ENCODE peak calls at places on chromosomes 3 and 15, in nine cellular contexts. One of them, this sample, is unnamed.

GRCh38 chr3:99659965-99660364 is 21.6 kb downstream of the COL8A1 start:
- DNase-seq in neural progenitor cell: no peak
- DNase-seq in keratinocyte: no peak
- DNase-seq in OCI-LY7: no peak
- DNase-seq in A549: no peak
- DNase-seq in left ventricle myocardium inferior: no peak
- DNase-seq in ovary: no peak
- DNase-seq in endothelial cell of umbilical vein: peak; percentile 78
- DNase-seq in stomach: no peak
- DNase-seq in this sample: peak; percentile 69

GRCh38 chr3:177201707-177202397 is 4.6 kb upstream of the TBL1XR1 start:
- DNase-seq in neural progenitor cell: no peak
- DNase-seq in keratinocyte: peak; percentile 83
- DNase-seq in OCI-LY7: peak; percentile 56
- DNase-seq in A549: no peak
- DNase-seq in left ventricle myocardium inferior: no peak
- DNase-seq in ovary: no peak
- DNase-seq in endothelial cell of umbilical vein: no peak
- DNase-seq in stomach: no peak
- DNase-seq in this sample: no peak

GRCh38 chr3:198107840-198108734 is 148.1 kb downstream of the LMLN start:
- DNase-seq in neural progenitor cell: peak; percentile 18
- DNase-seq in keratinocyte: no peak
- DNase-seq in OCI-LY7: no peak
- DNase-seq in A549: no peak
- DNase-seq in left ventricle myocardium inferior: no peak
- DNase-seq in ovary: no peak
- DNase-seq in endothelial cell of umbilical vein: no peak
- DNase-seq in stomach: no peak
- DNase-seq in this sample: no peak

GRCh38 chr3:64974401-64974800 is 286.6 kb upstream of the ADAMTS9 start:
- DNase-seq in neural progenitor cell: no peak
- DNase-seq in keratinocyte: no peak
- DNase-seq in OCI-LY7: no peak
- DNase-seq in A549: no peak
- DNase-seq in left ventricle myocardium inferior: no peak
- DNase-seq in ovary: no peak
- DNase-seq in endothelial cell of umbilical vein: no peak
- DNase-seq in stomach: no peak
- DNase-seq in this sample: no peak

GRCh38 chr3:128382221-128382807 is 84.4 kb downstream of the DNAJB8 start:
- DNase-seq in neural progenitor cell: no peak
- DNase-seq in keratinocyte: no peak
- DNase-seq in OCI-LY7: no peak
- DNase-seq in A549: no peak
- DNase-seq in left ventricle myocardium inferior: peak; percentile 44
- DNase-seq in ovary: no peak
- DNase-seq in endothelial cell of umbilical vein: peak; percentile 19
- DNase-seq in stomach: peak; percentile 77
- DNase-seq in this sample: no peak

GRCh38 chr3:55487376-55488241 is 503 bp upstream of the WNT5A start:
- DNase-seq in neural progenitor cell: peak; percentile 77
- DNase-seq in keratinocyte: no peak
- DNase-seq in OCI-LY7: peak; percentile 53
- DNase-seq in A549: peak; percentile 18
- DNase-seq in left ventricle myocardium inferior: peak; percentile 22
- DNase-seq in ovary: peak; percentile 56
- DNase-seq in endothelial cell of umbilical vein: peak; percentile 54
- DNase-seq in stomach: no peak
- DNase-seq in this sample: no peak

GRCh38 chr15:91855684-91856553 is 2.4 kb downstream of the SLCO3A1 start:
- DNase-seq in neural progenitor cell: peak; percentile 68
- DNase-seq in keratinocyte: no peak
- DNase-seq in OCI-LY7: peak; percentile 79
- DNase-seq in A549: peak; percentile 73
- DNase-seq in left ventricle myocardium inferior: no peak
- DNase-seq in ovary: no peak
- DNase-seq in endothelial cell of umbilical vein: no peak
- DNase-seq in stomach: peak; percentile 55
- DNase-seq in this sample: peak; percentile 62

GRCh38 chr3:125381314-125381713 is 6.2 kb upstream of the ZNF148 start:
- DNase-seq in neural progenitor cell: no peak
- DNase-seq in keratinocyte: no peak
- DNase-seq in OCI-LY7: no peak
- DNase-seq in A549: no peak
- DNase-seq in left ventricle myocardium inferior: no peak
- DNase-seq in ovary: no peak
- DNase-seq in endothelial cell of umbilical vein: no peak
- DNase-seq in stomach: no peak
- DNase-seq in this sample: no peak

GRCh38 chr15:69626095-69627066 is 173.8 kb downstream of the RPLP1 start:
- DNase-seq in neural progenitor cell: no peak
- DNase-seq in keratinocyte: no peak
- DNase-seq in OCI-LY7: no peak
- DNase-seq in A549: no peak
- DNase-seq in left ventricle myocardium inferior: no peak
- DNase-seq in ovary: no peak
- DNase-seq in endothelial cell of umbilical vein: no peak
- DNase-seq in stomach: no peak
- DNase-seq in this sample: peak; percentile 27

GRCh38 chr3:34008191-34008590 is 209.8 kb downstream of the PDCD6IP start:
- DNase-seq in neural progenitor cell: peak; percentile 57
- DNase-seq in keratinocyte: no peak
- DNase-seq in OCI-LY7: peak; percentile 39
- DNase-seq in A549: no peak
- DNase-seq in left ventricle myocardium inferior: no peak
- DNase-seq in ovary: no peak
- DNase-seq in endothelial cell of umbilical vein: no peak
- DNase-seq in stomach: no peak
- DNase-seq in this sample: no peak

GRCh38 chr3:126432901-126433480 is 38.3 kb downstream of the CFAP100 start:
- DNase-seq in neural progenitor cell: no peak
- DNase-seq in keratinocyte: no peak
- DNase-seq in OCI-LY7: no peak
- DNase-seq in A549: no peak
- DNase-seq in left ventricle myocardium inferior: no peak
- DNase-seq in ovary: no peak
- DNase-seq in endothelial cell of umbilical vein: no peak
- DNase-seq in stomach: peak; percentile 20
- DNase-seq in this sample: no peak

GRCh38 chr3:185537369-185537970 is 14.9 kb downstream of the LIPH start:
- DNase-seq in neural progenitor cell: no peak
- DNase-seq in keratinocyte: peak; percentile 93
- DNase-seq in OCI-LY7: peak; percentile 48
- DNase-seq in A549: peak; percentile 82
- DNase-seq in left ventricle myocardium inferior: peak; percentile 41
- DNase-seq in ovary: no peak
- DNase-seq in endothelial cell of umbilical vein: peak; percentile 64
- DNase-seq in stomach: peak; percentile 69
- DNase-seq in this sample: peak; percentile 75

GRCh38 chr3:113212155-113212844 is 943 bp downstream of the BOC start:
- DNase-seq in neural progenitor cell: peak; percentile 46
- DNase-seq in keratinocyte: no peak
- DNase-seq in OCI-LY7: no peak
- DNase-seq in A549: peak; percentile 25
- DNase-seq in left ventricle myocardium inferior: peak; percentile 24
- DNase-seq in ovary: peak; percentile 57
- DNase-seq in endothelial cell of umbilical vein: peak; percentile 16
- DNase-seq in stomach: no peak
- DNase-seq in this sample: no peak

GRCh38 chr3:185766645-185767323 is 58.1 kb downstream of the IGF2BP2 start:
- DNase-seq in neural progenitor cell: no peak
- DNase-seq in keratinocyte: no peak
- DNase-seq in OCI-LY7: no peak
- DNase-seq in A549: no peak
- DNase-seq in left ventricle myocardium inferior: no peak
- DNase-seq in ovary: no peak
- DNase-seq in endothelial cell of umbilical vein: no peak
- DNase-seq in stomach: no peak
- DNase-seq in this sample: no peak

GRCh38 chr15:67396109-67396508 is 124.8 kb upstream of the C15orf61 start:
- DNase-seq in neural progenitor cell: no peak
- DNase-seq in keratinocyte: no peak
- DNase-seq in OCI-LY7: no peak
- DNase-seq in A549: no peak
- DNase-seq in left ventricle myocardium inferior: no peak
- DNase-seq in ovary: no peak
- DNase-seq in endothelial cell of umbilical vein: no peak
- DNase-seq in stomach: no peak
- DNase-seq in this sample: no peak
- TF ChIP-seq CTCF in neural progenitor cell: no peak
- TF ChIP-seq CTCF in keratinocyte: no peak
- TF ChIP-seq CTCF in OCI-LY7: no peak
- TF ChIP-seq CTCF in A549: no peak
- TF ChIP-seq CTCF in left ventricle myocardium inferior: no peak
- TF ChIP-seq CTCF in ovary: no peak
- TF ChIP-seq CTCF in endothelial cell of umbilical vein: no peak
- TF ChIP-seq CTCF in stomach: no peak
- TF ChIP-seq CTCF in this sample: no peak

GRCh38 chr3:44721231-44722102 is 8.0 kb upstream of the ZNF501 start:
- DNase-seq in neural progenitor cell: no peak
- DNase-seq in keratinocyte: no peak
- DNase-seq in OCI-LY7: no peak
- DNase-seq in A549: no peak
- DNase-seq in left ventricle myocardium inferior: no peak
- DNase-seq in ovary: no peak
- DNase-seq in endothelial cell of umbilical vein: no peak
- DNase-seq in stomach: no peak
- DNase-seq in this sample: no peak

GRCh38 chr3:44722103-44722401 is 7.4 kb upstream of the ZNF501 start:
- DNase-seq in neural progenitor cell: no peak
- DNase-seq in keratinocyte: no peak
- DNase-seq in OCI-LY7: no peak
- DNase-seq in A549: no peak
- DNase-seq in left ventricle myocardium inferior: no peak
- DNase-seq in ovary: no peak
- DNase-seq in endothelial cell of umbilical vein: no peak
- DNase-seq in stomach: no peak
- DNase-seq in this sample: no peak
- H3K9me3 ChIP-seq in neural progenitor cell: peaks cover 36% of the 10 kb centered on the region
- H3K9me3 ChIP-seq in keratinocyte: peaks cover 37% of the 10 kb centered on the region
- H3K9me3 ChIP-seq in OCI-LY7: peaks cover 50% of the 10 kb centered on the region
- H3K9me3 ChIP-seq in A549: peaks cover 87% of the 10 kb centered on the region
- H3K9me3 ChIP-seq in left ventricle myocardium inferior: peaks cover 100% of the 10 kb centered on the region
- H3K9me3 ChIP-seq in ovary: peaks cover 63% of the 10 kb centered on the region
- H3K9me3 ChIP-seq in endothelial cell of umbilical vein: peaks cover 34% of the 10 kb centered on the region
- H3K9me3 ChIP-seq in stomach: peaks cover 93% of the 10 kb centered on the region
- H3K9me3 ChIP-seq in this sample: peaks cover 75% of the 10 kb centered on the region

GRCh38 chr3:142961539-142961938 is 1.9 kb downstream of the PAQR9 start:
- DNase-seq in neural progenitor cell: peak; percentile 47
- DNase-seq in keratinocyte: no peak
- DNase-seq in OCI-LY7: no peak
- DNase-seq in A549: no peak
- DNase-seq in left ventricle myocardium inferior: no peak
- DNase-seq in ovary: no peak
- DNase-seq in endothelial cell of umbilical vein: no peak
- DNase-seq in stomach: no peak
- DNase-seq in this sample: no peak
- H3K4me1 ChIP-seq in neural progenitor cell: peaks cover 3% of the 10 kb centered on the region
- H3K4me1 ChIP-seq in keratinocyte: peaks cover 14% of the 10 kb centered on the region
- H3K4me1 ChIP-seq in OCI-LY7: no peaks in the 10 kb centered on the region
- H3K4me1 ChIP-seq in A549: peaks cover 48% of the 10 kb centered on the region
- H3K4me1 ChIP-seq in left ventricle myocardium inferior: peaks cover 56% of the 10 kb centered on the region
- H3K4me1 ChIP-seq in ovary: peaks cover 3% of the 10 kb centered on the region
- H3K4me1 ChIP-seq in endothelial cell of umbilical vein: no peaks in the 10 kb centered on the region
- H3K4me1 ChIP-seq in stomach: peaks cover 16% of the 10 kb centered on the region
- H3K4me1 ChIP-seq in this sample: no peaks in the 10 kb centered on the region

GRCh38 chr15:89863918-89864317 is 29.9 kb downstream of the AP3S2 start:
- DNase-seq in neural progenitor cell: no peak
- DNase-seq in keratinocyte: no peak
- DNase-seq in OCI-LY7: no peak
- DNase-seq in A549: no peak
- DNase-seq in left ventricle myocardium inferior: no peak
- DNase-seq in ovary: no peak
- DNase-seq in endothelial cell of umbilical vein: no peak
- DNase-seq in stomach: no peak
- DNase-seq in this sample: no peak
- TF ChIP-seq CTCF in neural progenitor cell: no peak
- TF ChIP-seq CTCF in keratinocyte: no peak
- TF ChIP-seq CTCF in OCI-LY7: no peak
- TF ChIP-seq CTCF in A549: no peak
- TF ChIP-seq CTCF in left ventricle myocardium inferior: no peak
- TF ChIP-seq CTCF in ovary: no peak
- TF ChIP-seq CTCF in endothelial cell of umbilical vein: no peak
- TF ChIP-seq CTCF in stomach: no peak
- TF ChIP-seq CTCF in this sample: no peak

This sample was measured in lung.